ENCODE peak calls at places on chromosome 22, in eight cellular contexts. F is body of pancreas, G is coronary artery, E is WERI-Rb-1, P is Caco-2, D is transverse colon, H is GM12865, J is kidney. R is an unnamed sample.

GRCh38 chr22:38163844-38164577 is 17.6 kb downstream of the PLA2G6 start:
- DNase-seq in F (no peak), G (peak), E (no peak), P (peak), D (no peak), H (no peak), J (peak), R (no peak)

GRCh38 chr22:44393066-44393465 is 80.3 kb upstream of the SHISAL1 start:
- DNase-seq in F (no peak), G (peak), E (peak), P (no peak), D (no peak), H (no peak), J (peak), R (no peak)

GRCh38 chr22:38177926-38178604 is 3.6 kb downstream of the PLA2G6 start:
- DNase-seq in F (no peak), G (peak), E (no peak), P (peak), D (peak), H (peak), J (peak), R (peak)

GRCh38 chr22:37353839-37354238 is 71.5 kb downstream of the CYTH4 start:
- DNase-seq in F (no peak), G (no peak), E (no peak), P (no peak), D (no peak), H (no peak), J (no peak), R (no peak)

GRCh38 chr22:23849009-23850006 is 8.4 kb upstream of the SLC2A11 start:
- DNase-seq in F (peak), G (peak), E (peak), P (peak), D (peak), H (peak), J (peak), R (peak)

GRCh38 chr22:36923458-36923784 is 10.0 kb downstream of the CSF2RB start:
- DNase-seq in F (no peak), G (no peak), E (no peak), P (no peak), D (no peak), H (no peak), J (peak), R (no peak)

GRCh38 chr22:31818481-31819392 is 64.9 kb downstream of the DEPDC5 start:
- DNase-seq in F (no peak), G (no peak), E (no peak), P (no peak), D (no peak), H (no peak), J (no peak), R (no peak)

GRCh38 chr22:43861529-43861928 is 784 bp downstream of the SULT4A1 start:
- DNase-seq in F (no peak), G (no peak), E (peak), P (peak), D (no peak), H (no peak), J (no peak), R (no peak)

GRCh38 chr22:36873614-36874308 is 13.0 kb downstream of the NCF4 start:
- DNase-seq in F (peak), G (peak), E (peak), P (peak), D (peak), H (peak), J (peak), R (peak)

GRCh38 chr22:37275622-37276021 is 6.7 kb upstream of the CYTH4 start:
- DNase-seq in F (no peak), G (no peak), E (no peak), P (no peak), D (no peak), H (no peak), J (no peak), R (no peak)

GRCh38 chr22:30226192-30226832 is 20.2 kb downstream of the LIF start:
- DNase-seq in F (no peak), G (no peak), E (no peak), P (no peak), D (no peak), H (no peak), J (no peak), R (no peak)

GRCh38 chr22:26923498-26923897 is 266.1 kb downstream of the MIAT start:
- DNase-seq in F (no peak), G (no peak), E (no peak), P (no peak), D (no peak), H (no peak), J (no peak), R (no peak)

GRCh38 chr22:45868586-45869443 is 108.1 kb downstream of the WNT7B start:
- DNase-seq in F (no peak), G (no peak), E (no peak), P (no peak), D (no peak), H (no peak), J (peak), R (no peak)

GRCh38 chr22:46511391-46512370 is 25.7 kb downstream of the CELSR1 start:
- DNase-seq in F (no peak), G (no peak), E (no peak), P (no peak), D (no peak), H (no peak), J (no peak), R (no peak)

GRCh38 chr22:46433318-46433717 is 97.8 kb downstream of the TRMU start:
- DNase-seq in F (no peak), G (no peak), E (no peak), P (no peak), D (no peak), H (no peak), J (no peak), R (no peak)

GRCh38 chr22:44573451-44573850 is 75.4 kb upstream of the RTL6 start:
- DNase-seq in F (no peak), G (no peak), E (no peak), P (no peak), D (no peak), H (no peak), J (no peak), R (no peak)

GRCh38 chr22:44782286-44782830 is 30.0 kb downstream of the ARHGAP8 start:
- DNase-seq in F (no peak), G (no peak), E (no peak), P (no peak), D (no peak), H (no peak), J (no peak), R (no peak)

GRCh38 chr22:27238935-27239510 is 562.5 kb downstream of the MN1 start:
- DNase-seq in F (peak), G (peak), E (no peak), P (peak), D (no peak), H (no peak), J (peak), R (no peak)

GRCh38 chr22:32905400-32905799 is 103.9 kb downstream of the TIMP3 start:
- DNase-seq in F (no peak), G (no peak), E (no peak), P (no peak), D (no peak), H (no peak), J (no peak), R (no peak)

GRCh38 chr22:38949889-38950405 is 7.5 kb upstream of the APOBEC3A start:
- DNase-seq in F (no peak), G (no peak), E (no peak), P (no peak), D (no peak), H (no peak), J (peak), R (no peak)

GRCh38 chr22:39363751-39364484 is 14.1 kb downstream of the SYNGR1 start:
- DNase-seq in F (no peak), G (no peak), E (peak), P (no peak), D (no peak), H (no peak), J (no peak), R (no peak)

GRCh38 chr22:25760848-25761595 is 19.0 kb downstream of the MYO18B start:
- DNase-seq in F (no peak), G (no peak), E (no peak), P (no peak), D (no peak), H (no peak), J (no peak), R (no peak)

GRCh38 chr22:34395370-34395769 is 475.1 kb upstream of the LARGE1 start:
- DNase-seq in F (no peak), G (no peak), E (no peak), P (no peak), D (no peak), H (no peak), J (no peak), R (no peak)

GRCh38 chr22:49331878-49332277 is 495.8 kb downstream of the BRD1 start:
- DNase-seq in F (no peak), G (peak), E (no peak), P (no peak), D (peak), H (no peak), J (peak), R (no peak)

GRCh38 chr22:49332691-49333090 is 495.0 kb downstream of the BRD1 start:
- DNase-seq in F (no peak), G (peak), E (no peak), P (no peak), D (no peak), H (no peak), J (no peak), R (no peak)

GRCh38 chr22:49333206-49333605 is 494.5 kb downstream of the BRD1 start:
- DNase-seq in F (no peak), G (peak), E (peak), P (no peak), D (no peak), H (no peak), J (no peak), R (no peak)

GRCh38 chr22:49334976-49335375 is 492.7 kb downstream of the BRD1 start:
- DNase-seq in F (no peak), G (peak), E (no peak), P (no peak), D (peak), H (no peak), J (no peak), R (no peak)

DNA sequence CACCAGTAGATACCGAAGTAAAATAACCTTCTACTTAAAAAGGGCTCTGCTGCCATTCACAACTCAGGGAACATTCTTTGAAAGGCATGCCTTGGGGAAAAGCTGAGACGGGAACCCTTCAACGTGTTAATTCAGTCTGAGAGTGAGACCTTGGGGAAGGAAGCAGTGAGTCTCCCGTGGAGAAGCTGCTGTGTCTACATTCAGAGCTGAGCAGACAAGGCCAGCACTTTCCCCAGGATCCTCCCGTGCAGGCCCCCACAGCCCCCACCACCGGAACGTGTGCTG is 493.1 kb downstream of the BRD1 start:
- DNase-seq in F (no peak), G (no peak), E (no peak), P (no peak), D (no peak), H (no peak), J (no peak), R (no peak)
- H3K4me3 ChIP-seq in F (no peak), G (no peak), E (no peak), P (no peak), D (no peak), H (no peak), J (no peak), R (no peak)

GRCh38 chr22:20110359-20110985 is 5.4 kb upstream of the RANBP1 start:
- DNase-seq in F (no peak), G (no peak), E (no peak), P (no peak), D (no peak), H (no peak), J (peak), R (no peak)
- H3K4me3 ChIP-seq in F (no peak), G (no peak), E (no peak), P (no peak), D (no peak), H (no peak), J (no peak), R (no peak)

GRCh38 chr22:22196833-22197477 is 47.6 kb upstream of the VPREB1 start:
- DNase-seq in F (no peak), G (no peak), E (no peak), P (no peak), D (no peak), H (no peak), J (no peak), R (no peak)
- H3K4me3 ChIP-seq in F (no peak), G (no peak), E (no peak), P (no peak), D (no peak), H (no peak), J (no peak), R (no peak)

GRCh38 chr22:41245917-41246499 is 5.3 kb upstream of the CHADL start:
- DNase-seq in F (no peak), G (no peak), E (peak), P (no peak), D (no peak), H (no peak), J (no peak), R (no peak)
- H3K4me3 ChIP-seq in F (no peak), G (no peak), E (no peak), P (no peak), D (no peak), H (no peak), J (no peak), R (no peak)

GRCh38 chr22:42855211-42855610 is 1.9 kb downstream of the ARFGAP3 start:
- DNase-seq in F (no peak), G (peak), E (no peak), P (no peak), D (no peak), H (no peak), J (no peak), R (no peak)
- H3K4me3 ChIP-seq in F (peak), G (peak), E (no peak), P (no peak), D (no peak), H (no peak), J (no peak), R (no peak)

DNA sequence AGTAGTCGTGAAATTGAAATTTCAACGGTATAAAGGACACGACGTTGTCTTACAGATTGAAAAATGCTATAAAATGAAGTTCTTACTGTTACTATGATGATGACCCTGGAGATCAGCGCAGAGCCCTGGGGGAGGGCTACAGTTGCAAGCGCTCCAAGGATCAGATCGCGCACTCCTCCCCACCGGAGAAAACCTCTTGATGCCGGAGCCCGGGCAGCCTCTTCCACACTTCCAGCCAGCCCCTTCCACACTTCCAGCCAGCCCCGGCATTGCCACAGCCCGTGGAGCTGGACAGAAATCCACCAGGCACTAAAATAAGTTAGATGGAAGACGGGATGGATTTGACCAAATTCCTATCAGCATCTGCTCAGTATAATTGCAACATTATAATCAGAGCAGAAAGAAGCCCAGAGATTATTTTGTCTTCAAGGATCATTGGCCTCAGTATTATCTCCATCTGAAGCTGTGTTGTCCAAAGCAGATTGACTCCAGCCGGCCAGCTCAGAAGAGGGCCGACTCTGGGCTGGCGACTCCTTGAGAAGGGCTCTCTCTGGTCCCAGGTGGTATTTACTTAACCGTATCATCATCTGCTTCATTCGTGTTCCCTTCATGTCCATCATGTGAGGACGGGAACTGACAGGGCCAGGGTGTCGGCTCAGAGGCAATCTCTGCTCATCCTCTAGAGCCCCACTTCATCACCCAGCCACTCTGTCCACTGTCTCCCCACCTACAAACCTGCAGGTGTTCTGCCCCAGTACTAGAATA is 777 bp upstream of the MICAL3 start:
- DNase-seq in F (no peak), G (no peak), E (peak), P (no peak), D (no peak), H (no peak), J (no peak), R (no peak)
- H3K4me3 ChIP-seq in F (no peak), G (peak), E (peak), P (peak), D (no peak), H (no peak), J (peak), R (peak)

GRCh38 chr22:41700105-41700358 is 729 bp downstream of the MEI1 start:
- DNase-seq in F (no peak), G (no peak), E (no peak), P (no peak), D (no peak), H (no peak), J (no peak), R (no peak)

GRCh38 chr22:41695211-41695610 is 4.1 kb upstream of the MEI1 start:
- DNase-seq in F (no peak), G (no peak), E (no peak), P (no peak), D (no peak), H (no peak), J (no peak), R (no peak)

GRCh38 chr22:41699264-41700104 is at the start of gene MEI1:
- DNase-seq in F (peak), G (no peak), E (no peak), P (no peak), D (peak), H (peak), J (peak), R (no peak)

GRCh38 chr22:41696714-41697113 is 2.6 kb upstream of the MEI1 start:
- DNase-seq in F (no peak), G (no peak), E (no peak), P (no peak), D (peak), H (no peak), J (no peak), R (no peak)

GRCh38 chr22:41697126-41697775 is 2.1 kb upstream of the MEI1 start:
- DNase-seq in F (peak), G (peak), E (peak), P (peak), D (peak), H (peak), J (peak), R (peak)
- H3K4me3 ChIP-seq in F (no peak), G (peak), E (peak), P (peak), D (no peak), H (no peak), J (no peak), R (no peak)

DNA sequence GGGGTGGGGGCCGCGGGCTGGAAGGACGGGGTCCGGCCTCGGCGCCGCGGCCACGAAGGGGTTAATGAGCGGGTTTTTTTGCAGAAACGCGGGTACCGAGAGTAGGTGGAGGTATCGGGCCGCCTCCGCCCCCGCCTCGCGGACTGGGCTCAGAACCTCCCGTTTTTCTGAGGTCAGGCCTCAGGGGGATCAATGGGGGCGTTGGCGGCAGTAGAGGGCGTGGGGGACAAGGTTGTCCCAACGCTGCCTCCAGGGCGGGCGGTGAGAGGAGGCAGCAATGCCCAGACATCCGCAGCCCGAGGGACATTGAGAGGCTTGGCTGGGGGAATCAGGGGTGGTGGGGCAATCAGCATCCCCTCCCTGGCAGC is 34.8 kb upstream of the PRODH start:
- DNase-seq in F (no peak), G (no peak), E (no peak), P (no peak), D (no peak), H (no peak), J (peak), R (peak)
- H3K4me3 ChIP-seq in F (peak), G (peak), E (peak), P (peak), D (no peak), H (no peak), J (no peak), R (peak)